ENCODE peak calls at places on chromosomes 12 and 14, in four cellular contexts. G, M, H and Q are unnamed samples.

GRCh38 chr14:104797112-104798044 is 1.8 kb upstream of the AKT1 start:
- DNase-seq in G (no peak), M (no peak), H (no peak), Q (no peak)

GRCh38 chr14:102805454-102805891 is 28.2 kb downstream of the TRAF3 start:
- DNase-seq in G (no peak), M (no peak), H (no peak), Q (no peak)

GRCh38 chr12:19198272-19198671 is 68.7 kb downstream of the PLEKHA5 start:
- DNase-seq in G (no peak), M (no peak), H (peak), Q (no peak)

GRCh38 chr12:40104461-40105264 is 1.2 kb downstream of the SLC2A13 start:
- DNase-seq in G (no peak), M (no peak), H (no peak), Q (no peak)

GRCh38 chr12:91400249-91400648 is 217.6 kb upstream of the DCN start:
- DNase-seq in G (no peak), M (no peak), H (no peak), Q (no peak)

GRCh38 chr14:104868060-104868740 is 3.1 kb downstream of the CEP170B start:
- DNase-seq in G (no peak), M (no peak), H (no peak), Q (no peak)

GRCh38 chr12:101992091-101992490 is 69.7 kb downstream of the WASHC3 start:
- DNase-seq in G (no peak), M (no peak), H (no peak), Q (no peak)

GRCh38 chr14:74038015-74038859 is 19.1 kb downstream of the BBOF1 start:
- DNase-seq in G (no peak), M (peak), H (no peak), Q (no peak)

GRCh38 chr12:15584366-15585041 is 204.7 kb downstream of the EPS8 start:
- DNase-seq in G (no peak), M (peak), H (peak), Q (peak)

GRCh38 chr12:69405466-69405865 is 45.9 kb downstream of the YEATS4 start:
- DNase-seq in G (peak), M (no peak), H (peak), Q (no peak)

GRCh38 chr14:26328766-26329165 is 269.1 kb downstream of the NOVA1 start:
- DNase-seq in G (no peak), M (no peak), H (no peak), Q (no peak)

GRCh38 chr12:45192041-45192695 is 23.7 kb upstream of the ANO6 start:
- DNase-seq in G (no peak), M (no peak), H (no peak), Q (no peak)

GRCh38 chr12:101772019-101772774 is 32.9 kb upstream of the SYCP3 start:
- DNase-seq in G (no peak), M (no peak), H (no peak), Q (no peak)

GRCh38 chr14:87888136-87888999 is 104.6 kb downstream of the GALC start:
- DNase-seq in G (no peak), M (peak), H (no peak), Q (no peak)

GRCh38 chr12:32069731-32070130 is 36.9 kb upstream of the BICD1 start:
- DNase-seq in G (no peak), M (no peak), H (no peak), Q (no peak)

GRCh38 chr14:94867931-94868597 is 98.2 kb upstream of the GSC start:
- DNase-seq in G (no peak), M (no peak), H (no peak), Q (no peak)

GRCh38 chr12:110937104-110937641 is 16.8 kb upstream of the MYL2 start:
- DNase-seq in G (no peak), M (peak), H (no peak), Q (peak)

GRCh38 chr14:94342334-94342934 is 19.3 kb upstream of the SERPINA6 start:
- DNase-seq in G (peak), M (peak), H (peak), Q (peak)

GRCh38 chr12:131383291-131383690 is 327.6 kb upstream of the SFSWAP start:
- DNase-seq in G (peak), M (no peak), H (no peak), Q (no peak)

GRCh38 chr12:49367381-49368239 is at the start of gene SPATS2:
- DNase-seq in G (peak), M (no peak), H (no peak), Q (no peak)

GRCh38 chr14:69670093-69670492 is 58.7 kb downstream of the SUSD6 start:
- DNase-seq in G (no peak), M (no peak), H (no peak), Q (no peak)

GRCh38 chr14:80959448-80960006 is 4.1 kb downstream of the TSHR start:
- DNase-seq in G (no peak), M (no peak), H (no peak), Q (no peak)

GRCh38 chr12:65895759-65896656 is 71.7 kb downstream of the HMGA2 start:
- DNase-seq in G (no peak), M (no peak), H (no peak), Q (no peak)

GRCh38 chr14:59363545-59364226 is 101.5 kb downstream of the GPR135 start:
- DNase-seq in G (no peak), M (no peak), H (no peak), Q (no peak)

GRCh38 chr14:72686101-72686500 is 207.8 kb downstream of the DPF3 start:
- DNase-seq in G (no peak), M (no peak), H (no peak), Q (no peak)

GRCh38 chr14:105020815-105021655 is at the start of gene CDCA4:
- DNase-seq in G (peak), M (peak), H (peak), Q (peak)

GRCh38 chr12:89695100-89695499 is 13.5 kb downstream of the ATP2B1 start:
- DNase-seq in G (no peak), M (no peak), H (peak), Q (no peak)

GRCh38 chr14:90062852-90063539 is 1.2 kb downstream of the KCNK13 start:
- DNase-seq in G (no peak), M (no peak), H (no peak), Q (no peak)

GRCh38 chr14:22653012-22653621 is 9.0 kb upstream of the OR6J1 start:
- DNase-seq in G (peak), M (peak), H (no peak), Q (peak)

GRCh38 chr14:75401356-75401755 is 26.5 kb upstream of the JDP2 start:
- DNase-seq in G (peak), M (no peak), H (peak), Q (no peak)

GRCh38 chr12:107079172-107080011 is 14.0 kb downstream of the CRY1 start:
- DNase-seq in G (no peak), M (no peak), H (no peak), Q (no peak)

GRCh38 chr14:76261371-76261811 is 109.7 kb downstream of the GPATCH2L start:
- DNase-seq in G (no peak), M (no peak), H (peak), Q (no peak)

GRCh38 chr14:73795974-73796373 is 55.7 kb upstream of the PTGR2 start:
- DNase-seq in G (no peak), M (no peak), H (no peak), Q (no peak)

GRCh38 chr12:18583655-18584054 is 154.2 kb downstream of the PLCZ1 start:
- DNase-seq in G (no peak), M (no peak), H (no peak), Q (no peak)

GRCh38 chr14:69580009-69580577 is 5.4 kb upstream of the CCDC177 start:
- DNase-seq in G (peak), M (peak), H (peak), Q (no peak)

GRCh38 chr14:99408286-99408970 is 72.2 kb downstream of the SETD3 start:
- DNase-seq in G (no peak), M (no peak), H (no peak), Q (no peak)

GRCh38 chr12:132408001-132408400 is 78.6 kb upstream of the GALNT9 start:
- DNase-seq in G (no peak), M (no peak), H (no peak), Q (peak)
- H3K4me3 ChIP-seq in G (no peak), M (no peak), H (no peak), Q (no peak)

DNA sequence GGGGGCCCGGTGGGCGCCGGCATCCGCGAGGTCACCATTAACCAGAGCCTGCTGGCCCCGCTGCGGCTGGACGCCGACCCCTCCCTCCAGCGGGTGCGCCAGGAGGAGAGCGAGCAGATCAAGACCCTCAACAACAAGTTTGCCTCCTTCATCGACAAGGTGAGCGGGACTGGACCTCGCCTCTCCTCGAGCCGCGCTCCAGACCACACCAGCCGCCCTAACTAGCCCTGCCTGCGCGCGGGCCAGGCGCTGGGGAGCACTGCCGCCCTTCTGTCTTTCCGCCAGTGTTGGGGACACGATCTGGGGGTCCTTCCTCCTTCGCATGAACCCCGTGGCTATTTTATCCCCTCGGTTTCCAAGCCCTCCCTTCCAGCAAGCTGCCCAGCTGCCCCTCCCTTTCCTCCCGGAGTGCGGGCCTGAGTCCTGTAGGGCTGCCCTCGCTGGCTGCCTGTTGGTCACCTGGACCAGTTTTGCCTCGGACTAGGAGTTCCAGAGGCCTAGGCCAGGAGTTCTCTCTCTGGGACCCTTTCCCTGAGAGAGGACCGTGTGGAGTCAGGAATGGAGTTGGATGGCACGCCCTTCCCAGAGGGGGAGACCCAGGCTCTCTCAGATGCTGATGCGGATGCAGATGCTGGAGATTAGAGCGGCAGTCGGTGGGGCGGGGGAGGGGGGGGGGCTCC is 559 bp downstream of the KRT7 start:
- DNase-seq in G (no peak), M (peak), H (no peak), Q (no peak)
- H3K4me3 ChIP-seq in G (peak), M (no peak), H (no peak), Q (peak)

GRCh38 chr12:67211029-67211428 is 58.1 kb upstream of the CAND1 start:
- DNase-seq in G (no peak), M (no peak), H (no peak), Q (no peak)
- H3K4me3 ChIP-seq in G (no peak), M (no peak), H (no peak), Q (no peak)

GRCh38 chr12:6777386-6777785 is 5.1 kb downstream of the LAG3 start:
- DNase-seq in G (no peak), M (no peak), H (no peak), Q (no peak)

GRCh38 chr12:6778571-6779550 is 6.5 kb downstream of the LAG3 start:
- DNase-seq in G (peak), M (peak), H (peak), Q (peak)

GRCh38 chr12:6780573-6780972 is 8.3 kb downstream of the LAG3 start:
- DNase-seq in G (no peak), M (no peak), H (no peak), Q (no peak)

GRCh38 chr12:6779667-6780459 is 7.5 kb downstream of the LAG3 start:
- DNase-seq in G (no peak), M (no peak), H (no peak), Q (no peak)

GRCh38 chr12:6778212-6778570 is 5.9 kb downstream of the LAG3 start:
- DNase-seq in G (no peak), M (no peak), H (no peak), Q (no peak)
- H3K4me3 ChIP-seq in G (peak), M (no peak), H (peak), Q (peak)

GRCh38 chr12:116881867-116882507 is 746 bp upstream of the HRK start:
- DNase-seq in G (no peak), M (no peak), H (no peak), Q (no peak)

GRCh38 chr12:116879509-116880212 is 1.6 kb downstream of the HRK start:
- DNase-seq in G (no peak), M (peak), H (no peak), Q (no peak)

GRCh38 chr12:116880213-116880816 is 926 bp downstream of the HRK start:
- DNase-seq in G (no peak), M (peak), H (no peak), Q (no peak)

GRCh38 chr12:116881325-116881866 is at the start of gene HRK:
- DNase-seq in G (no peak), M (no peak), H (no peak), Q (no peak)

GRCh38 chr12:116880817-116881324 is 370 bp downstream of the HRK start:
- DNase-seq in G (no peak), M (peak), H (no peak), Q (no peak)
- H3K4me3 ChIP-seq in G (peak), M (peak), H (peak), Q (peak)

DNA sequence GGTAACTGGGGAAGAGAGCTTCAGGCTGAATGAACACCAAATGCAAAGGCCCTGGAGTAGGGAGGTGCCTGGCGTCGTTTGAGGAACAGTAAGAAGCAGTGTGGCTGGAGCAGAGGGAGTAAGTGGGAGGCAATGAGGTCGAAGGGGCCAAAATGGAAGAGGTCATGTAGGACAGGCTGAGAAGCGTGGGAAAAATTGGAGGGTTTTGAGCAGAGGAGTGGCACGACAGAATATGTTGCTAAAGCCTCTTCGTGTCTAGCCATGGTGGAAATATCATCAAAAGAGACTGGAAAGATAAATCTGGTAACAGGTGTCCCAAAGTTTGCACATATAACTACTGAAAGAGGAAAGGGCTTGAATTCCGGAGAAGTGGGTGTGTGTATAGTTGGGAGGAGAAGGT is 1.9 kb downstream of the TRIM9 start:
- DNase-seq in G (no peak), M (no peak), H (no peak), Q (no peak)
- H3K4me3 ChIP-seq in G (peak), M (peak), H (peak), Q (no peak)

GRCh38 chr12:54285150-54286041 is 4.9 kb downstream of the HNRNPA1 start:
- DNase-seq in G (no peak), M (no peak), H (no peak), Q (no peak)
- H3K4me3 ChIP-seq in G (peak), M (peak), H (no peak), Q (no peak)

DNA sequence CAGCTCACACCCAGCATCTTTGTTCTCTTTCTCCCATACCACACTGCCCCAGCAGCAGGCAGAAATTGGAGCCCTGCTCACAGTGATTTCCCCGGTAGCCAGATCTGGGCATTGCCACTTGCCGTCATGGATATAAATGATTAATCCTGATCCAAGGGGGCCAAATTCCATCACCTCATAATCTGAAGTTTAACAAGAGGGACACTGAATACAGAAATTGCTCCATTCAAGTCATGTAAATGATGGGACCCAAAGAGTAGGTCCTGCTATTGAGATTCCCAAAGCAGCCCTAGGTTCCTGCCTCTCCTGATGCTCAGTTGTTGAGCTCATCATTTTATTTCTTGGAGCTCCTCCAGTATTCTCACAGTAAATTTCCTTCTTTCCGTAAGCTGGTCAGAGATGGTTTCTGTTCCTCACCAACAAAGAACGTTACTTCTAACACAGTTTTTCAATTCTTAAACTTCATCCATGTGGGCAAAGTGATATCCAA is 11.7 kb downstream of the ITPR2 start:
- DNase-seq in G (no peak), M (no peak), H (no peak), Q (no peak)
- H3K4me3 ChIP-seq in G (no peak), M (peak), H (no peak), Q (no peak)

DNA sequence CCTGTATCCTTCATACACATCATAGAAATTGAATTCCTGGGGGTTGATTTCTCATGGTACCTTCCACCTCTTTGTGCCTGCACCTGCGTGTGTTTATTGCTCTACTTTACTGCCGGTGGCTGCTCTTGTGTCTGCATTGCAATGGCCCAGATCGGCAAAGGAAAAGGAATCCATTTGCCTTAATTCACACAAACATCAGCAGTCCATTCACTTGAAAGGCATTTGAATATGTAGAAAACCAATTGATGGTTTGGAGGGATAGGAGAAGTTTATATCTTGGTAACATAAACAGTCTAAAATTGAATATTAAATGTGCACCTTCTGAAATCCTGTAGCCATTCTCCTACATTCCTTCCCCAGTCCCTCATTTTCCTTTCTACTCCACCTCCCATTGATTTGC is 74.0 kb downstream of the SNAPC1 start:
- DNase-seq in G (no peak), M (no peak), H (no peak), Q (no peak)
- H3K4me3 ChIP-seq in G (no peak), M (no peak), H (no peak), Q (no peak)

DNA sequence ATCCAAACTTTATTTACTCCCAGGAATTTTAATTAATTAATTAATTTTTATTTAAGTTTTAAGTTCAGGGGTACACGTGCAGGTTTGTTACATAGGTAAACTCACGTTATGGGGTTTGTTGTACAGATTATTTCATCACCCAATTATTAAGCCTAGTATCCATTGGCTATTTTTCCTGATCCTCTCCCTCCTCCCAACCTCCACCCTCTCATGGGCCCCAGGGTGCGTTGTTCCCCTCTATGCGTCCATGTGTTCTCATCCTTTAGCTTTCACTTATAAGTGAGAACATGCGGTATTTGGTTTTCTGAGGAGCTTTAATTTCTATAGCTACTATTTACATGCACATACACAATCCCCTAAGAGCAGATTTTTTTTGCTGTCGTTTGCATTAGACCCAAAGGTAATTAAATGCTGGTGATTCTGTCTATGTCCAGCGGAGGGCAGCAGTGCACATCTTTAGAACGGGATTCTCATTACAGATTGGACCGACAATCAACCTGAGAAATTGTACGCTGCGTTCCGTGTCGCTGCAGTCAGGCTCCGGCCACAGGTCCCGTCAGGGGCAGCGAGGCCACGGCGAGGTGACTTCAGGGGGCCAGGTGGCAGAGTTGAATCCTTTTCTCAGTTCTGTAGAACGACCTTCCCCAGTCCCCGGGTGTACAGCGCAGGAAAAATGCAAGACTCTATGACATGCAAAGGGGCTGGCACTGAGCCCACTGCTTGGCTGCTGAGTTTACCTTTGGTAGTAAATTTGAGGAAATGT is 11.6 kb downstream of the TMEM30B start:
- DNase-seq in G (peak), M (peak), H (no peak), Q (peak)
- H3K4me3 ChIP-seq in G (peak), M (peak), H (peak), Q (peak)